ENCODE peak calls at places on chromosomes 2 and 18, in eight cellular contexts. E is HCT116, S is PC-9, A is MM.1S, T is SK-N-SH, I is hepatocyte, J is GM23248, D is PC-3. P is an unnamed sample. For H3K9me2, the result is how much of the 10 kb centered on the place peaks cover.

GRCh38 chr2:30686000-30686399 is 121.2 kb downstream of the CAPN13 start:
- DNase-seq in E (no peak), S (no peak), A (no peak), T (peak), I (peak), J (no peak), D (peak), P (peak)

GRCh38 chr2:177042311-177042710 is 170.3 kb upstream of the HNRNPA3 start:
- DNase-seq in E (no peak), S (no peak), A (no peak), T (no peak), I (no peak), J (no peak), D (no peak), P (no peak)

GRCh38 chr2:212842544-212843185 is 304.1 kb upstream of the ERBB4 start:
- DNase-seq in E (no peak), S (no peak), A (no peak), T (no peak), I (no peak), J (peak), D (peak), P (no peak)

GRCh38 chr2:3344897-3345296 is 32.7 kb downstream of the EIPR1 start:
- DNase-seq in E (no peak), S (no peak), A (no peak), T (no peak), I (no peak), J (no peak), D (no peak), P (no peak)

GRCh38 chr2:174263989-174264388 is 15.7 kb upstream of the OLA1 start:
- DNase-seq in E (peak), S (peak), A (no peak), T (no peak), I (peak), J (peak), D (peak), P (no peak)

GRCh38 chr2:233486778-233487552 is 79.6 kb downstream of the USP40 start:
- DNase-seq in E (no peak), S (peak), A (no peak), T (no peak), I (no peak), J (peak), D (peak), P (no peak)

GRCh38 chr2:60152226-60152833 is 401.1 kb downstream of the BCL11A start:
- DNase-seq in E (peak), S (no peak), A (peak), T (no peak), I (peak), J (peak), D (peak), P (peak)

GRCh38 chr2:99656938-99657337 is 167.1 kb upstream of the REV1 start:
- DNase-seq in E (no peak), S (no peak), A (no peak), T (peak), I (no peak), J (no peak), D (no peak), P (no peak)

GRCh38 chr18:79905389-79905911 is 46.0 kb downstream of the SLC66A2 start:
- DNase-seq in E (no peak), S (no peak), A (no peak), T (no peak), I (no peak), J (peak), D (no peak), P (no peak)

GRCh38 chr2:96305091-96305978 is at the start of gene SNRNP200:
- DNase-seq in E (peak), S (peak), A (peak), T (peak), I (peak), J (peak), D (peak), P (peak)

GRCh38 chr2:68741238-68741637 is 6.6 kb downstream of the ARHGAP25 start:
- DNase-seq in E (no peak), S (no peak), A (no peak), T (no peak), I (no peak), J (no peak), D (no peak), P (peak)

GRCh38 chr2:77807531-77808215 is 285.5 kb upstream of the LRRTM4 start:
- DNase-seq in E (no peak), S (no peak), A (no peak), T (no peak), I (peak), J (no peak), D (peak), P (no peak)

GRCh38 chr18:3906072-3906471 is 456.1 kb downstream of the TGIF1 start:
- DNase-seq in E (no peak), S (no peak), A (no peak), T (no peak), I (peak), J (no peak), D (no peak), P (no peak)

GRCh38 chr18:63617049-63617995 is 26.7 kb downstream of the SERPINB4 start:
- DNase-seq in E (no peak), S (no peak), A (peak), T (no peak), I (no peak), J (no peak), D (no peak), P (no peak)

GRCh38 chr2:105373895-105374401 is 24.9 kb downstream of the FHL2 start:
- DNase-seq in E (no peak), S (no peak), A (peak), T (no peak), I (no peak), J (no peak), D (no peak), P (no peak)

GRCh38 chr2:128640166-128640846 is 321.6 kb upstream of the HS6ST1 start:
- DNase-seq in E (no peak), S (no peak), A (no peak), T (no peak), I (no peak), J (peak), D (no peak), P (no peak)
- H3K9me2 ChIP-seq in E (under half), S (under half), A (under half), T (under half), I (under half), J (under half), D (under half), P (under half)

DNA sequence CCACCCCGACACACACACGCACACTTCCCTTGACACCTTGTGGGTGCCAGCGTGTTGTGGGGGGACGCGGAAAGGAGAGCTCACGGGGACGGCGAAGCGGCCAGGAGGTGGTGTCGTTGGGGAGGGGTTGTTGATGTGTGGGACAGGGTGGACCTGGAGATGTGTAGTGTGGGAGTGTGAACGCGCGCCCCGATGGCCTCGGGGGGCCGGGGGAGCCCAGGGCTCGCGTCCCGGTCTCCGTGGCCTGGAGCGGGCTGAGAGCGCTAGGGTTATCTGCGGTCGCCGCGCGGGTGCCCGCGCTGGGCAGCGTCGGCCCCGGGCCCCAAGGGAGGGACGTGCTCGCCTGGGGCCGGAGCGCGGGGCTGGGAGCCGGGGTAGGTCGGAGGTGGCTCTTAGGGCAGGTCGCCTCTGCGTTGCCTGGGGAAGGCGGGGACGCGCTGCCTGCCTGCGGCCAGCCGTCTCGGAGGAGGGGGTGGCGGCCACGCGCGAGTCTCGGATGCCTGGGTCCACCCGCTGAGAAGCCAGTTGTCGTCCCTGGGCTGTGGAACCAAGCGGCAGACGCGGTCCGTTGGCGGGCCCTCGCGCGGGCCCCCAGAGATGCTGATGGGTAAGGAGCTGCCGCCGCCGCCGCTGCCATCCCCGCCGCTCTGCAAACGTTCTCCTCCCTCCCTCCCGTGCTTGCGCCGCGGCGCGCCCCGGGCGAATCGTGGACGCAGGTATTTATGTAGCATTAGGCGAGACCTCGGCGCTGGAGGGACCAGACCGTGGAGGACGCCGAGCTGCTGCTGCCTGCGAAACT is 1.6 kb downstream of the KLHL29 start:
- DNase-seq in E (no peak), S (peak), A (no peak), T (peak), I (peak), J (peak), D (peak), P (no peak)
- H3K4me3 ChIP-seq in E (peak), S (peak), A (peak), T (peak), I (peak), J (peak), D (peak), P (peak)

DNA sequence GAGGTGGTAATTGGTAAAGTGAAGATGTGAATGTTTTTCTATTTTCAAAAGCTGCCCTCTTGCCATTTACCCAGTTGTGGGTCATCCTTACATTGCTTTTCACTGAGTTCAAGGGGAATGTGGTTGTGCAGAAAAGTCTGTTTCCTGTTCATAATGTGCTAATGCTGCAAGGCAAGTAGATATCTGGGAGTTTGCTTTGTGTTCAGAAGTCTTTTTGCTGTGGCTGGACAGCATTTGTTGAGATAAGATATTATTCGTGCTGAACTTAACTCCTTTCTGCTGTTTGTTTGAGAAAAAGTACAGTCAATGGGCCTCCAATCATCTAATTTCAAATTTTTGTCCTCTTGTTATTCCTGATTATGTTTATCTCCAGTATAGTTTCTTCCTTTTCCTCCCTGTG is 263.2 kb downstream of the LTBP1 start:
- DNase-seq in E (no peak), S (no peak), A (no peak), T (no peak), I (no peak), J (peak), D (no peak), P (no peak)
- H3K27ac ChIP-seq in E (no peak), S (no peak), A (no peak), T (peak), I (peak), J (peak), D (peak), P (no peak)

DNA sequence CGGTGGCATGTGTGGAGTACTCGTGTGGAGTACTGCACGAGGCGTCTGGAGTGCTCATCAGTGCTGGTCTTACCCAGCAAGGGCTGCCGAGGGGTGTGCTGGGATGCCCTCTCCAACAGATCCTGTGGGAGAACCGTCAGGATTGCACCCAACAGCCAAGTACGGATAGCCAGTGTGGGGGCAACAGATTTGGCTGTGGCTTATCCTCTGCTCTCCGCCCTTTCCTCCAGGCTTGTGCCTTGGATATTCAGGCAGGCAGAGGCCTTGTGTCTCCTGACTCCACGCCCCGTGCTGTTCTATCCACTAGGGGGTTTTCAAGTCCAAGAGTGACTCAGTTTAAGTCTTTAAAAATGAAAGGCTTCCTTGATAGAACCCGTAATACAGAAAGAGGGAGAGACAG is 321.0 kb upstream of the HS6ST1 start:
- DNase-seq in E (no peak), S (no peak), A (no peak), T (no peak), I (no peak), J (peak), D (no peak), P (peak)
- H3K9me2 ChIP-seq in E (under half), S (under half), A (under half), T (under half), I (under half), J (under half), D (under half), P (under half)

GRCh38 chr2:161625314-161625919 is 1.2 kb downstream of the SLC4A10 start:
- DNase-seq in E (no peak), S (no peak), A (no peak), T (no peak), I (peak), J (no peak), D (no peak), P (no peak)

GRCh38 chr2:161631855-161632391 is 7.7 kb downstream of the SLC4A10 start:
- DNase-seq in E (no peak), S (no peak), A (no peak), T (no peak), I (no peak), J (no peak), D (no peak), P (no peak)

GRCh38 chr2:161625996-161626395 is 1.8 kb downstream of the SLC4A10 start:
- DNase-seq in E (no peak), S (no peak), A (no peak), T (no peak), I (no peak), J (no peak), D (no peak), P (no peak)
- H3K4me3 ChIP-seq in E (no peak), S (no peak), A (no peak), T (no peak), I (no peak), J (no peak), D (no peak), P (no peak)

DNA sequence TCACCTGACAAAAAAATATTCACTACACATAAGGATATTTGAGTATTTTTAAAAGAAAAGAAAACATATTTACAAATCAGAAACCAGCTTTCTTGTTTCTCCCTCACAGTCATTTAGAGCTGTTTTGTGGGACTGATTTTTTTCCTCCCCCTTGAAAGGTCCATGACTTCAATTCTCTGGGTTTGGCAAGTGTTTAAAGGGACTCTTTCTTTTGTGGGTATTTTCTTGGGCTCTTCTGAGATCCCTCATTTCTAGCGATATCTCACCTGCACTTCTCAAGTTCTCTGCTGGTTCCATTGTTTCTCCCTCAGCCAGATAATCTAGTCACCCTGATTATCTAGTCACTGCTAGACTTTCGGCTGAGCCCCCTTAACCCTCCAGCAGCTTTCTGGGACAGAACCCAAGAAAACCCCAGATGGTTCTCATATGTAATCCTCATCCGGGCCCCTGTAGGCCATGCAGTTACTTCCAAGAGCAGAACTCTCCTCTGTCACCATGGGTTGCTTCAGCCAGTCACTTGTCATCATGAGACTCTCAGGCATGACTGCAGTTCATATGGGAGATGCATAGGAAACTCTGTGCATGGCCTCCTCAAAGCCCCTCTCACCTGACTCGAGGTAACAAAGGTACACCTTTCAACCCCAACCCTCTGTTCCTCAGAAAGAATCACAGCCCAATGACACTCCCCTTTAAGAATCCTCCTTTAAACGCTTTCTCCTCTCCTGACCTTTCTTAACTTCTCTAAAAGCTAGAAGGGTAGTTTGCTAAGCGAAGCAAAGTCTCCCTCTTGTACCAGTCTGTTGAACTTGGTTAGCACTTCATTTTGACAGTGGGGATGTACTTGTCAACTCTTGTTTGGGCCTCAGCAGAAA is 36.7 kb upstream of the ITGA4 start:
- DNase-seq in E (no peak), S (no peak), A (no peak), T (no peak), I (no peak), J (no peak), D (no peak), P (no peak)
- H3K27ac ChIP-seq in E (no peak), S (no peak), A (no peak), T (no peak), I (no peak), J (no peak), D (no peak), P (peak)

DNA sequence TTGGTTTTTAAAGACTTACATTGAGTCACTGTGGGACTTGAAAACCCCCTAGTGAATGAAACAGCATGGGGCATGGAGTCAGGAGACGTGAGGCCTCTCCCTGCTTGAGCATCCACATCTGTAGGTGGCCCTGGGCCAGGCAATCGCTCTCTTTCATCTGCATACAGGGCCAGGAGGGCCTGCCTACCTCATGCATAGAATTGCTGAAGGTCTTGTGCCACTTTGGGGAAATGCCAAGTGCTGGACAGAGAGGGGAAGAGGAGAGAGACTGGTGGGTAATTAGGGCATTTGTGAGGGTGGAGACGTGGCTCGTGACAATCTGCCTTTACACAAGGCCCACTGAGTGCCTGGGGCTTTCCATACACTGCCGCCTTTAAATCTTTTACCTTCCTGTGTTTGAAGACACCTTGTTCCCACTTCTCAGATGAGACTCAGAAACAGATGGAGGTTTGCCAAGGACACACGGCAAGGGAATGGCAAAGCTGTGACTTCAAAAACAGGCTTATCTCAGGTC is 322.2 kb upstream of the HS6ST1 start:
- DNase-seq in E (no peak), S (no peak), A (no peak), T (no peak), I (no peak), J (no peak), D (no peak), P (no peak)
- H3K9me2 ChIP-seq in E (under half), S (under half), A (under half), T (under half), I (under half), J (under half), D (under half), P (under half)

DNA sequence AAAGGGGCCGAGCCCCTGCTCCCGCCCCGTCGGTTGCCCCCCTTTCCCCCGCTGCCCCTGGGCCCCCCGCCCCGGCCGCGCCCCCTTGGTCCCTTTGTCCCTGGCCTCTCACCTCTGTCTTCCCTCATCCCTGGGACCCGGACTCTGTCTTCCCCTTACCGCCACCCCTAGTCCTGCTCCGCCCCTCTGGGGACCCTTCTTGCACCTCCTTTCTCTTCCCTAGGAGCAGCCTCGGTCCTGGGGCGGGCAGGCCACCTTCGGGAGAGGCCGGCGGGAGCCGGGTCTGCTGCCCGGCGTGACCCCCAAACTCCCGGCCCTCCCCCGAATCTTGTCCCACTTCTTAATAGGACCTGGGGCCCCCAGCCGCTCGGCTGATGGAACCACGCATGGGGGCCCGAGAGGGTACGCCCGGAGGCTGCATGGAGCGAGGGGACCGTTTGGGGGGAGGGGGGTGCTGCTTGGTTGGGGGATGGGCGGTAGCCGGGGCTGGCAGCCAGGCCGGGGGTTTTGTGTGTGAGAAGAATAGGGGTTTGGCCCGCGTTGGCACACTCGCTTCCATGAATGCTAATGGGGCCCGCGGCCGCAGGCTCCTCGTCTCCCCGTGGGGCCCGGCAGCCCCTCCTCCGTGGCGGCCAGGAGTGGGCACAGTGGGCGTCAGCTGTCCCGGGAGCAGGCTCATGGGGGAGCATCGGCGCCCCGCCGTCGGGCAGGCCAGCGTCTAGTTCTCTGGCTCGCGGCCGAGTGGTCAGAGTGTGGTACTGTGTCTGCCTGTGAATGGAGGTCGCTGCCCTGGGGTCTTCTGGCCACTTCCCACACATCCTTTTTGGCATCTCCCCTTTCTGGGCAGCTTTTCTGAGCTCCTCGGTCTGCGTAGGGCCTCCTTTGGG is 951 bp downstream of the GAREM2 start:
- DNase-seq in E (no peak), S (no peak), A (no peak), T (peak), I (no peak), J (no peak), D (no peak), P (no peak)
- H3K4me3 ChIP-seq in E (peak), S (peak), A (no peak), T (peak), I (peak), J (no peak), D (peak), P (no peak)

GRCh38 chr2:10654069-10654468 is 35.7 kb downstream of the NOL10 start:
- DNase-seq in E (peak), S (peak), A (peak), T (no peak), I (peak), J (peak), D (peak), P (no peak)
- H3K27ac ChIP-seq in E (peak), S (peak), A (no peak), T (no peak), I (peak), J (no peak), D (peak), P (no peak)